ENCODE peak calls at places on chromosomes 5 and 9, in eight cellular contexts. P is pancreas; J is tibial artery; B is stomach; G is kidney; S is CD8-positive, alpha-beta memory T cell; E is small intestine; A is aorta. K is an unnamed sample. For H3K36me3 and H3K4me1, the result is how much of the 10 kb centered on the place peaks cover.

GRCh38 chr9:123657099-123657498 is 272.8 kb downstream of the DENND1A start:
- DNase-seq in P (no peak), J (no peak), B (no peak), G (no peak), S (no peak), E (no peak), A (no peak), K (no peak)

GRCh38 chr9:112162644-112163413 is 12.3 kb downstream of the SUSD1 start:
- DNase-seq in P (no peak), J (no peak), B (no peak), G (no peak), S (no peak), E (no peak), A (no peak), K (no peak)

GRCh38 chr5:73997936-73998335 is 371.9 kb downstream of the ARHGEF28 start:
- DNase-seq in P (no peak), J (no peak), B (no peak), G (no peak), S (no peak), E (no peak), A (no peak), K (no peak)

GRCh38 chr5:41722359-41722950 is 147.8 kb downstream of the OXCT1 start:
- DNase-seq in P (no peak), J (no peak), B (no peak), G (no peak), S (no peak), E (no peak), A (no peak), K (no peak)

GRCh38 chr5:91556-92263 is at the start of gene PLEKHG4B:
- DNase-seq in P (no peak), J (no peak), B (no peak), G (peak), S (no peak), E (no peak), A (no peak), K (no peak)

GRCh38 chr9:89402695-89403427 is 84.6 kb downstream of the SECISBP2 start:
- DNase-seq in P (no peak), J (no peak), B (no peak), G (no peak), S (no peak), E (no peak), A (peak), K (no peak)

GRCh38 chr5:93621340-93621872 is 38.4 kb downstream of the NR2F1 start:
- DNase-seq in P (peak), J (peak), B (peak), G (peak), S (no peak), E (peak), A (peak), K (no peak)

GRCh38 chr5:6633469-6634326 is 458 bp downstream of the SRD5A1 start:
- DNase-seq in P (no peak), J (no peak), B (no peak), G (no peak), S (no peak), E (peak), A (peak), K (no peak)

GRCh38 chr5:171579849-171580505 is 160.5 kb downstream of the FGF18 start:
- DNase-seq in P (no peak), J (no peak), B (no peak), G (no peak), S (no peak), E (no peak), A (no peak), K (no peak)

GRCh38 chr9:77011973-77012817 is 7.3 kb upstream of the FOXB2 start:
- DNase-seq in P (peak), J (peak), B (peak), G (no peak), S (peak), E (peak), A (peak), K (peak)

GRCh38 chr5:82252744-82253143 is 25.4 kb downstream of the RPS23 start:
- DNase-seq in P (no peak), J (no peak), B (no peak), G (no peak), S (no peak), E (no peak), A (no peak), K (no peak)

GRCh38 chr9:6126377-6126776 is 89.2 kb upstream of the IL33 start:
- DNase-seq in P (no peak), J (no peak), B (no peak), G (no peak), S (no peak), E (no peak), A (no peak), K (no peak)

GRCh38 chr5:146130440-146131045 is 25.2 kb upstream of the PLAC8L1 start:
- DNase-seq in P (no peak), J (no peak), B (no peak), G (no peak), S (no peak), E (peak), A (no peak), K (peak)
- H3K36me3 ChIP-seq in P (under half), J (half or more), B (under half), G (under half), S (half or more), E (under half), A (under half), K (half or more)

GRCh38 chr9:95017062-95017461 is 290.6 kb downstream of the AOPEP start:
- DNase-seq in P (no peak), J (no peak), B (no peak), G (no peak), S (no peak), E (no peak), A (no peak), K (no peak)
- H3K4me1 ChIP-seq in P (under half), J (half or more), B (under half), G (under half), S (under half), E (under half), A (under half), K (under half)

GRCh38 chr9:110767559-110768063 is 99.0 kb downstream of the MUSK start:
- DNase-seq in P (no peak), J (peak), B (no peak), G (peak), S (no peak), E (no peak), A (no peak), K (no peak)

GRCh38 chr9:110765926-110766325 is 97.3 kb downstream of the MUSK start:
- DNase-seq in P (no peak), J (no peak), B (no peak), G (no peak), S (no peak), E (no peak), A (no peak), K (no peak)

GRCh38 chr9:110762783-110763182 is 94.2 kb downstream of the MUSK start:
- DNase-seq in P (no peak), J (no peak), B (no peak), G (no peak), S (no peak), E (no peak), A (no peak), K (no peak)

GRCh38 chr9:110763568-110763967 is 95.0 kb downstream of the MUSK start:
- DNase-seq in P (no peak), J (no peak), B (no peak), G (no peak), S (no peak), E (no peak), A (no peak), K (no peak)

DNA sequence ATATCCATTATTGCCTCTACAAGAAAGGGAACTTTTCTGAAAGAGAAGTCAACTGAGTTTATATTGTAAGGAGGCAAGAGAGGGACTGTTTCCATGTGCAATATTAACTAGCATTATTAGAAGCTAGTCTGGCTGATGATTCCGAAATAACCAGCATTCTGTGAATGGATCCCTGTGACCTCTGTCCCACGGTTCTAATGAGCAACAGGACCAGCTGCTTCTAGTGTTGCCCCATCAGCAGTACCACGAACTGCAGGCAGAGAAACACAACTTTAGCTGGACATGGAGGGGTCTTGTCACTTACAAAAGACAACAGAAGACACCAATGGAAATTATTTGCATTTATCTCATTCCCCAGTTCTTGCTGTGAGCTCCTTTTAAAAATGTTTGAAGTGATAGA is 95.4 kb downstream of the MUSK start:
- DNase-seq in P (no peak), J (no peak), B (no peak), G (no peak), S (no peak), E (no peak), A (no peak), K (no peak)
- H3K27ac ChIP-seq in P (no peak), J (no peak), B (no peak), G (no peak), S (no peak), E (no peak), A (no peak), K (no peak)

GRCh38 chr5:133091034-133091433 is 39.2 kb downstream of the HSPA4 start:
- DNase-seq in P (no peak), J (no peak), B (no peak), G (no peak), S (no peak), E (no peak), A (no peak), K (no peak)

GRCh38 chr5:133086366-133086875 is 34.6 kb downstream of the HSPA4 start:
- DNase-seq in P (no peak), J (no peak), B (no peak), G (no peak), S (no peak), E (no peak), A (no peak), K (no peak)

GRCh38 chr5:133083901-133084300 is 32.1 kb downstream of the HSPA4 start:
- DNase-seq in P (no peak), J (no peak), B (no peak), G (no peak), S (no peak), E (no peak), A (no peak), K (no peak)

GRCh38 chr5:133082128-133082527 is 30.3 kb downstream of the HSPA4 start:
- DNase-seq in P (no peak), J (no peak), B (no peak), G (no peak), S (no peak), E (no peak), A (no peak), K (no peak)

GRCh38 chr5:133088064-133088463 is 36.3 kb downstream of the HSPA4 start:
- DNase-seq in P (no peak), J (no peak), B (no peak), G (no peak), S (no peak), E (no peak), A (no peak), K (no peak)
- H3K36me3 ChIP-seq in P (under half), J (half or more), B (under half), G (under half), S (under half), E (under half), A (under half), K (half or more)

GRCh38 chr5:57231607-57232006 is 57.7 kb downstream of the GPBP1 start:
- DNase-seq in P (no peak), J (no peak), B (no peak), G (no peak), S (no peak), E (no peak), A (no peak), K (no peak)

GRCh38 chr5:57225553-57225952 is 51.7 kb downstream of the GPBP1 start:
- DNase-seq in P (no peak), J (no peak), B (no peak), G (no peak), S (no peak), E (no peak), A (no peak), K (no peak)

GRCh38 chr5:57232293-57233033 is 58.6 kb downstream of the GPBP1 start:
- DNase-seq in P (no peak), J (no peak), B (no peak), G (no peak), S (no peak), E (no peak), A (no peak), K (no peak)

DNA sequence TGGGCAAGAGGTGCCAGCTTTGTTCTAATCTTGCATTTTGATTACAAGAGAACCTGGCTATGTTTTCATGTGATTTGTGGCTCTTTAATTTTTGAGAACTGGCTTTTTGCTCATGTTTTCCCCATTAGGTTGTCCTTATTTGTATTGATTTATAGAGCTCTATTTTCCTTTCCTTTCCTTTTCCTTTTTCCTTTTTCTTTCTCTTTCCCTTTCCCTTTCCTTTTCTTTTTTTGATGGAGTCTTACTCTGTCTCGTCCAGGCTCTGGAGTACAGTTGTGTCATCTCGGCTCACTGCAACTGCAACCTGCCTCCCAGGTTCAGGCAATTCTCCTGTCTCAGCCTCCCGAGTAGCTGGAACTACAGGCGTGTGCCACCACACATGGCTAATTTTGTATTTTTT is 55.5 kb downstream of the GPBP1 start:
- DNase-seq in P (no peak), J (no peak), B (no peak), G (no peak), S (no peak), E (no peak), A (no peak), K (no peak)
- H3K4me1 ChIP-seq in P (under half), J (under half), B (under half), G (under half), S (under half), E (under half), A (under half), K (under half)

DNA sequence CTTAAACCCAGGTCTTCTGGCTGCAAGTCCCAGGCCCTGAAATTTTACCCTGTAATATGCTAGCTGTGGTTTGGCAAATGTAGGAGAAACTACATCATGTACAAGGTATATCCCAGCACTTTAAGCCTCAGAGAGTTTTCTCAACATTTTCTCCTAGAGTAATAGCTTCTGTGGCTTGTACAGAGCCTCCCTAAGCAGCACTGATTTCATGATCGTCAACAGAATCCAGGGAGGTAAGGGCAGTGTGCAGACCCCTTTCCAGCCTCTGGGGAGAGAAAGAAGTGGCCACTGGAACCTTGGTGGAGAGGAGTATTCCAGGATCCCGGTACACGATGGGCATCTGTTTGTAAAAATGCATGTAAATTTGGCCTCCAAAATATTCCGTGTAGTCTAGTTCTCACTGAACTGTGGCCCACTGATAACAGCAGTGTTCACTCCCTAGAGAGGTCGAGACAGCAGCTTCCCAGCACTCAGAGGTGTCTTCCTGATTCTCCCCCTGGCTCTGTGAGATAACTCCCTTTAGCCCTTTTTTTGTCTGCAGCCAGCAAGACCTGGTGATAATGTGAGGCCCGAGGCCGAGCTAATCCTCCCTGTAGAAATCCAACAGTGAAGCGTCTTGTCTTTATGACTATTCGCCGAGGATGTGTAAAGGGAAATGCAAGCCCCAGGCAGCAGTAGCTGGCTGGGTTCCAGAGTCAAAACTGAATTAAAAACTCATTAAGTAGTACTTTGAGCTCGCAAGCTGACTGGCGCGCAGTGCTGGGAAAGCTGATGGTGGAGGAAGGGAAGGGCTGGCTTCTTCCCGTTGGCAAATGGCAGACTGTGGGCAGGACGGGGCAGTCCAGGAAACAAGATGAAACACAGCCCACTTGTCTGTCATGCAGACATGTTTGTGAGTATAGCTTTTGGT is 59.0 kb downstream of the MAP1B start:
- DNase-seq in P (no peak), J (peak), B (no peak), G (peak), S (no peak), E (peak), A (peak), K (no peak)
- H3K27ac ChIP-seq in P (no peak), J (peak), B (peak), G (no peak), S (peak), E (no peak), A (peak), K (no peak)

DNA sequence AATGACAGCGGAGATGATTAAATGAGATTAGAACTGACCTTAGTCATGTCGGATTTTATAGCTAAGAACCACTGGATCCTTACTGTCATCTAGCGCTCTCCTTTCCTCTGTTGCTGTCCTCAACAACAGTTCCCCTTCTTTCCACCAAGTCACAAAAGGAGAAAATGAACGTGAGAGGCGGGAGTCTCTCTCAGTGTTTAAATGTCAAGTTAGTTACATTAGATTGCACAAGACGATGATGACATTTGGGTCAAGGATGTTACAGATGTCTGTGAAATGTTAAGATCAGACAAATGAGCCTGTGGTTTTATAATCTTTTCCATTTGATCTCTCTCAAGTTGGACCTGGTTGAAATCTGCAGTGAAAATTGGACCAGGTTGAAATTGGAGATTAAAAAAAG is 53.5 kb downstream of the FBXO38 start:
- DNase-seq in P (no peak), J (no peak), B (no peak), G (no peak), S (no peak), E (no peak), A (no peak), K (no peak)
- H3K36me3 ChIP-seq in P (under half), J (half or more), B (half or more), G (under half), S (under half), E (under half), A (under half), K (half or more)

GRCh38 chr5:16815432-16815831 is 120.7 kb downstream of the MYO10 start:
- DNase-seq in P (peak), J (no peak), B (peak), G (no peak), S (no peak), E (peak), A (no peak), K (no peak)

GRCh38 chr5:16819522-16820167 is 116.4 kb downstream of the MYO10 start:
- DNase-seq in P (no peak), J (no peak), B (no peak), G (no peak), S (no peak), E (no peak), A (no peak), K (no peak)
- H3K4me1 ChIP-seq in P (under half), J (under half), B (under half), G (under half), S (under half), E (under half), A (under half), K (under half)

GRCh38 chr5:88772047-88772446 is 110.9 kb downstream of the MEF2C start:
- DNase-seq in P (no peak), J (no peak), B (no peak), G (no peak), S (no peak), E (no peak), A (no peak), K (no peak)

GRCh38 chr5:88769165-88769564 is 113.8 kb downstream of the MEF2C start:
- DNase-seq in P (no peak), J (peak), B (no peak), G (no peak), S (no peak), E (no peak), A (peak), K (no peak)

GRCh38 chr5:88772831-88773230 is 110.2 kb downstream of the MEF2C start:
- DNase-seq in P (no peak), J (no peak), B (no peak), G (no peak), S (no peak), E (no peak), A (no peak), K (no peak)

GRCh38 chr5:88768411-88768810 is 114.6 kb downstream of the MEF2C start:
- DNase-seq in P (no peak), J (no peak), B (no peak), G (no peak), S (no peak), E (no peak), A (no peak), K (no peak)

DNA sequence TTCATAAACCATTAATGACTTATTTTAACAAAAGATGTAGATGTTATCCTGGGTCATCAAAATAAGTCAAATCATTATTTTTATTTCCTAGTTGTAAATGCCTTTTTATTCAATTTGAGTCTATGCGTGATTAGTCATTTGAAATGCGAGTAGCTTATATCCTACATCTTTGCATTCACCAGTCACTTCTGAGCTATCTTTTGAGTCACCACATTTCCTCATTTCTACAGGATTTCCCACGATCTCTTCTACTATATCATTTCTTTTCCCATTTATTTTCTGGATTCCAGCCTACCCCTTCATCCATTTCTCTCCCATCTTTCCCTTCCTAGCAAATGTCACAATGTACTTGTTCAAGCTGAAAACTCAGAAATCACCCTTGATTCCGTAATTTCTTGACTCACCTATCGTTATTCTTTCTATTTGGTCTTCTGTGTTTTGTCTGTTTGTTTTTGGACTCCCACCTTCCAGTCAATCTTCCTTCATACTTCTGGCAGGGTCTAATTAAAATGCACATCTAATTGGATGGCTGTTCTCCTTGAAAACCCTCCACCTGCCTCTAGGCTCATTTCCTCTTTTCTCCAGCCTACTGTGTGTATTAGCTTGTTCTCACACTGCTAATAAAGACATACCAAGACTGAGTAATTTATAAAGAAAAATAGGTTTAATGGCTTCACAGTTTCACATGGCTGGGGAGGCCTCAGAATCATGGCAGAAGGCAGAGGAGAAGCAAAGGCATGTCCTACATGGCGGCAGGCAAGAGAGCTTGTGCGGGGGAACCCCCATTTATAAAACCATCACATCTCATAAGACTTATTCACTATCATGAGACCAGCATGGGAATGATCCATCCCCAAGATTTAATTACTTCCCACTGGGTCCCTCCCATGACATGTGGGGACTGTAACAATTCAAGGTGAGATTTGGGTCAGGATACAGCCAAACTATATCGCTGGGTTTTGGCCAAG is 112.4 kb downstream of the MEF2C start:
- DNase-seq in P (no peak), J (no peak), B (no peak), G (no peak), S (no peak), E (no peak), A (no peak), K (no peak)
- H3K27ac ChIP-seq in P (no peak), J (peak), B (no peak), G (no peak), S (no peak), E (no peak), A (no peak), K (no peak)